ENCODE peak calls at places on chromosome 11, in five cellular contexts. One of them, this sample, is unnamed. For H3K9me3, the result is how much of the 10 kb centered on the place peaks cover.

GRCh38 chr11:75350743-75351540 is 519 bp downstream of the ARRB1 start:
- DNase-seq in psoas muscle: peak
- DNase-seq in HCT116: no peak
- DNase-seq in CD8-positive, alpha-beta memory T cell: no peak
- DNase-seq in kidney: peak
- DNase-seq in this sample: peak

GRCh38 chr11:65539401-65540289 is 14.8 kb downstream of the SCYL1 start:
- DNase-seq in psoas muscle: no peak
- DNase-seq in HCT116: peak
- DNase-seq in CD8-positive, alpha-beta memory T cell: no peak
- DNase-seq in kidney: peak
- DNase-seq in this sample: no peak

GRCh38 chr11:70699294-70700221 is 301.2 kb downstream of the CTTN start:
- DNase-seq in psoas muscle: peak
- DNase-seq in HCT116: no peak
- DNase-seq in CD8-positive, alpha-beta memory T cell: no peak
- DNase-seq in kidney: peak
- DNase-seq in this sample: no peak

GRCh38 chr11:61189933-61190332 is 13.4 kb upstream of the PGA3 start:
- DNase-seq in psoas muscle: no peak
- DNase-seq in HCT116: no peak
- DNase-seq in CD8-positive, alpha-beta memory T cell: no peak
- DNase-seq in kidney: no peak
- DNase-seq in this sample: no peak

GRCh38 chr11:96001037-96001436 is 77.1 kb upstream of the MTMR2 start:
- DNase-seq in psoas muscle: peak
- DNase-seq in HCT116: no peak
- DNase-seq in CD8-positive, alpha-beta memory T cell: no peak
- DNase-seq in kidney: peak
- DNase-seq in this sample: no peak

GRCh38 chr11:45332486-45332934 is 46.4 kb upstream of the SYT13 start:
- DNase-seq in psoas muscle: no peak
- DNase-seq in HCT116: peak
- DNase-seq in CD8-positive, alpha-beta memory T cell: no peak
- DNase-seq in kidney: no peak
- DNase-seq in this sample: peak

GRCh38 chr11:35632301-35632700 is 14.0 kb downstream of the FJX1 start:
- DNase-seq in psoas muscle: no peak
- DNase-seq in HCT116: no peak
- DNase-seq in CD8-positive, alpha-beta memory T cell: no peak
- DNase-seq in kidney: no peak
- DNase-seq in this sample: peak

GRCh38 chr11:59754494-59754858 is 700 bp upstream of the STX3 start:
- DNase-seq in psoas muscle: no peak
- DNase-seq in HCT116: no peak
- DNase-seq in CD8-positive, alpha-beta memory T cell: no peak
- DNase-seq in kidney: no peak
- DNase-seq in this sample: no peak

GRCh38 chr11:128568166-128568778 is 19.1 kb downstream of the ETS1 start:
- DNase-seq in psoas muscle: no peak
- DNase-seq in HCT116: no peak
- DNase-seq in CD8-positive, alpha-beta memory T cell: no peak
- DNase-seq in kidney: peak
- DNase-seq in this sample: no peak

DNA sequence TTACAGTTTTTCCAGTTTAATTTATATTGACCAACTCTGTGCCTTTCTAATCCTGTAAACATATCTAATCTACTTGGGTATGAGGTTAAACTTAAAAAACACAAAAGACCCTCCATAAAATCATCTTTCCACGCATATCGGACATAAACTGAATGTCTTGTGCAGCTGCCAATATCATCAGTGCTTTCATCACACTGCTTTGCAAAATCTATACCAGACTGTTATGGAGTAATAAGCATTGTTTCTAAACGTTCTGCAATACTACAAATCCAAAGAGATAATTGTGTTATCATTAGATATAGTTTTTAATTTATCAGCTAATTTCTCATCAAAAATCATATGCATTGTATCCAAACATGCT is 36.1 kb upstream of the AMPD3 start:
- DNase-seq in psoas muscle: no peak
- DNase-seq in HCT116: no peak
- DNase-seq in CD8-positive, alpha-beta memory T cell: no peak
- DNase-seq in kidney: no peak
- DNase-seq in this sample: no peak
- H3K27ac ChIP-seq in psoas muscle: no peak
- H3K27ac ChIP-seq in HCT116: no peak
- H3K27ac ChIP-seq in CD8-positive, alpha-beta memory T cell: no peak
- H3K27ac ChIP-seq in kidney: no peak
- H3K27ac ChIP-seq in this sample: no peak

GRCh38 chr11:41659990-41660389 is 200.5 kb upstream of the LRRC4C start:
- DNase-seq in psoas muscle: no peak
- DNase-seq in HCT116: no peak
- DNase-seq in CD8-positive, alpha-beta memory T cell: no peak
- DNase-seq in kidney: no peak
- DNase-seq in this sample: no peak
- H3K4me3 ChIP-seq in psoas muscle: no peak
- H3K4me3 ChIP-seq in HCT116: no peak
- H3K4me3 ChIP-seq in CD8-positive, alpha-beta memory T cell: no peak
- H3K4me3 ChIP-seq in kidney: no peak
- H3K4me3 ChIP-seq in this sample: no peak

GRCh38 chr11:26710489-26710888 is 11.4 kb downstream of the SLC5A12 start:
- DNase-seq in psoas muscle: no peak
- DNase-seq in HCT116: no peak
- DNase-seq in CD8-positive, alpha-beta memory T cell: no peak
- DNase-seq in kidney: no peak
- DNase-seq in this sample: no peak
- H3K9me3 ChIP-seq in psoas muscle: under half
- H3K9me3 ChIP-seq in HCT116: under half
- H3K9me3 ChIP-seq in CD8-positive, alpha-beta memory T cell: under half
- H3K9me3 ChIP-seq in kidney: under half
- H3K9me3 ChIP-seq in this sample: under half

DNA sequence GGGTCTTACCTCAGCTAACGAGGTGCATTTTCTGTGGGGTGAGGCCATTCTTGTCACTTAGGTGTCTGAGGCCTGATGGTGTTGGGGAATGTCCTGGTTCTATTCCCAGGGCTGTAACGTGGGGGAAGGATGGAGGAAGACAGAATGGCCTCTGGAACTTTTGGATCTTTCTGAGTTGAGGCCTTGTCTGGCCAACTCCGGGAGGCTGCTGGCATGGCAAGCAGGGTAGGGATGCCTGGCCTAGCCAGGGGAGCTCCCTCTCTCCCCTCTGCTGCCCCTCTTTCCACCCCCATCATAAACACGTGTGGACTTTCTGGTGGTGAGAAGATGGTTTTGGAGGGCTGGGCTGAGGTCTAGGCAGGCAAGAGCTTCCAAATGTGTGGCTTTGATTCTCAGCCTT is 30.7 kb downstream of the ZBTB16 start:
- DNase-seq in psoas muscle: peak
- DNase-seq in HCT116: no peak
- DNase-seq in CD8-positive, alpha-beta memory T cell: no peak
- DNase-seq in kidney: no peak
- DNase-seq in this sample: no peak
- H3K27ac ChIP-seq in psoas muscle: peak
- H3K27ac ChIP-seq in HCT116: no peak
- H3K27ac ChIP-seq in CD8-positive, alpha-beta memory T cell: no peak
- H3K27ac ChIP-seq in kidney: peak
- H3K27ac ChIP-seq in this sample: no peak

This sample was measured in WERI-Rb-1.